ENCODE peak calls at places on chromosomes 16 and 17, in seven cellular contexts. One of them, this sample, is unnamed. For H3K36me3 and H3K27me3, the result is how much of the 10 kb centered on the place peaks cover.

GRCh38 chr17:70074991-70075390 is at the start of gene KCNJ16:
- DNase-seq in endothelial cell of umbilical vein: no peak
- DNase-seq in vagina: no peak
- DNase-seq in adrenal gland: no peak
- DNase-seq in stomach: peak
- DNase-seq in spleen: no peak
- DNase-seq in IMR-90: no peak
- DNase-seq in this sample: peak

GRCh38 chr16:66731101-66731500 is 20.3 kb downstream of the DYNC1LI2 start:
- DNase-seq in adrenal gland: no peak
- DNase-seq in stomach: no peak
- DNase-seq in spleen: no peak
- DNase-seq in IMR-90: no peak
- DNase-seq in endothelial cell of umbilical vein: no peak
- DNase-seq in vagina: no peak
- DNase-seq in this sample: no peak

GRCh38 chr17:4162775-4163498 is 19.9 kb downstream of the CYB5D2 start:
- DNase-seq in adrenal gland: no peak
- DNase-seq in spleen: no peak
- DNase-seq in endothelial cell of umbilical vein: no peak
- DNase-seq in stomach: no peak
- DNase-seq in vagina: no peak
- DNase-seq in IMR-90: peak
- DNase-seq in this sample: no peak

GRCh38 chr16:22977294-22977697 is 163.3 kb downstream of the HS3ST2 start:
- DNase-seq in vagina: no peak
- DNase-seq in adrenal gland: no peak
- DNase-seq in spleen: no peak
- DNase-seq in stomach: no peak
- DNase-seq in endothelial cell of umbilical vein: peak
- DNase-seq in IMR-90: no peak
- DNase-seq in this sample: no peak

GRCh38 chr16:65751622-65752598 is 614.6 kb upstream of the CDH5 start:
- DNase-seq in spleen: no peak
- DNase-seq in adrenal gland: peak
- DNase-seq in vagina: no peak
- DNase-seq in endothelial cell of umbilical vein: no peak
- DNase-seq in stomach: no peak
- DNase-seq in IMR-90: no peak
- DNase-seq in this sample: no peak

GRCh38 chr16:80703391-80704071 is 100.9 kb downstream of the CDYL2 start:
- DNase-seq in vagina: peak
- DNase-seq in stomach: no peak
- DNase-seq in adrenal gland: no peak
- DNase-seq in IMR-90: no peak
- DNase-seq in spleen: no peak
- DNase-seq in endothelial cell of umbilical vein: no peak
- DNase-seq in this sample: no peak

GRCh38 chr16:57966133-57966805 is 4.7 kb downstream of the CNGB1 start:
- DNase-seq in vagina: no peak
- DNase-seq in IMR-90: no peak
- DNase-seq in stomach: no peak
- DNase-seq in spleen: no peak
- DNase-seq in endothelial cell of umbilical vein: no peak
- DNase-seq in adrenal gland: no peak
- DNase-seq in this sample: no peak

GRCh38 chr16:87835882-87836331 is 33.4 kb downstream of the SLC7A5 start:
- DNase-seq in vagina: no peak
- DNase-seq in IMR-90: no peak
- DNase-seq in adrenal gland: no peak
- DNase-seq in endothelial cell of umbilical vein: no peak
- DNase-seq in spleen: no peak
- DNase-seq in stomach: no peak
- DNase-seq in this sample: no peak

GRCh38 chr16:14003119-14003570 is 68.0 kb upstream of the MRTFB start:
- DNase-seq in vagina: no peak
- DNase-seq in adrenal gland: peak
- DNase-seq in endothelial cell of umbilical vein: peak
- DNase-seq in stomach: no peak
- DNase-seq in spleen: peak
- DNase-seq in IMR-90: peak
- DNase-seq in this sample: peak

GRCh38 chr17:82838386-82839063 is 1.3 kb downstream of the ZNF750 start:
- DNase-seq in IMR-90: peak
- DNase-seq in stomach: no peak
- DNase-seq in vagina: no peak
- DNase-seq in adrenal gland: peak
- DNase-seq in spleen: peak
- DNase-seq in endothelial cell of umbilical vein: no peak
- DNase-seq in this sample: peak

GRCh38 chr17:69246726-69247375 is 18.2 kb upstream of the ABCA10 start:
- DNase-seq in endothelial cell of umbilical vein: peak
- DNase-seq in adrenal gland: no peak
- DNase-seq in vagina: no peak
- DNase-seq in spleen: no peak
- DNase-seq in stomach: no peak
- DNase-seq in IMR-90: peak
- DNase-seq in this sample: no peak

GRCh38 chr16:11005611-11005975 is 61.2 kb downstream of the CLEC16A start:
- DNase-seq in spleen: no peak
- DNase-seq in adrenal gland: no peak
- DNase-seq in vagina: no peak
- DNase-seq in endothelial cell of umbilical vein: no peak
- DNase-seq in stomach: no peak
- DNase-seq in IMR-90: peak
- DNase-seq in this sample: no peak

GRCh38 chr16:68147438-68147837 is 62.3 kb downstream of the NFATC3 start:
- DNase-seq in stomach: no peak
- DNase-seq in IMR-90: no peak
- DNase-seq in adrenal gland: no peak
- DNase-seq in endothelial cell of umbilical vein: no peak
- DNase-seq in spleen: no peak
- DNase-seq in vagina: no peak
- DNase-seq in this sample: no peak

GRCh38 chr17:55348749-55349354 is 72.8 kb downstream of the MMD start:
- DNase-seq in vagina: no peak
- DNase-seq in endothelial cell of umbilical vein: peak
- DNase-seq in spleen: no peak
- DNase-seq in stomach: peak
- DNase-seq in IMR-90: peak
- DNase-seq in adrenal gland: peak
- DNase-seq in this sample: peak

GRCh38 chr16:82748026-82748425 is 121.3 kb downstream of the CDH13 start:
- DNase-seq in adrenal gland: peak
- DNase-seq in IMR-90: peak
- DNase-seq in stomach: no peak
- DNase-seq in endothelial cell of umbilical vein: peak
- DNase-seq in vagina: no peak
- DNase-seq in spleen: no peak
- DNase-seq in this sample: peak

GRCh38 chr17:17819561-17819995 is 17.2 kb downstream of the SREBF1 start:
- DNase-seq in stomach: peak
- DNase-seq in vagina: no peak
- DNase-seq in endothelial cell of umbilical vein: peak
- DNase-seq in spleen: peak
- DNase-seq in IMR-90: peak
- DNase-seq in adrenal gland: peak
- DNase-seq in this sample: peak

GRCh38 chr16:31873556-31874353 is at the start of gene ZNF267:
- DNase-seq in adrenal gland: peak
- DNase-seq in vagina: no peak
- DNase-seq in IMR-90: peak
- DNase-seq in spleen: peak
- DNase-seq in stomach: peak
- DNase-seq in endothelial cell of umbilical vein: peak
- DNase-seq in this sample: peak

GRCh38 chr16:79599256-79599836 is 1.2 kb downstream of the MAF start:
- DNase-seq in adrenal gland: peak
- DNase-seq in vagina: no peak
- DNase-seq in stomach: no peak
- DNase-seq in IMR-90: no peak
- DNase-seq in spleen: peak
- DNase-seq in endothelial cell of umbilical vein: peak
- DNase-seq in this sample: peak

GRCh38 chr16:8087597-8088279 is 502.6 kb downstream of the TMEM114 start:
- DNase-seq in adrenal gland: no peak
- DNase-seq in endothelial cell of umbilical vein: no peak
- DNase-seq in stomach: no peak
- DNase-seq in vagina: no peak
- DNase-seq in spleen: no peak
- DNase-seq in IMR-90: no peak
- DNase-seq in this sample: no peak

GRCh38 chr17:14803781-14804180 is 461.3 kb downstream of the PMP22 start:
- DNase-seq in vagina: no peak
- DNase-seq in stomach: no peak
- DNase-seq in spleen: no peak
- DNase-seq in IMR-90: no peak
- DNase-seq in endothelial cell of umbilical vein: no peak
- DNase-seq in adrenal gland: no peak
- DNase-seq in this sample: no peak

GRCh38 chr17:48385303-48385702 is 44.7 kb downstream of the SKAP1 start:
- DNase-seq in endothelial cell of umbilical vein: no peak
- DNase-seq in vagina: no peak
- DNase-seq in IMR-90: no peak
- DNase-seq in spleen: no peak
- DNase-seq in stomach: no peak
- DNase-seq in adrenal gland: no peak
- DNase-seq in this sample: no peak

GRCh38 chr16:673399-673991 is 2.0 kb upstream of the RHBDL1 start:
- DNase-seq in adrenal gland: no peak
- DNase-seq in endothelial cell of umbilical vein: no peak
- DNase-seq in stomach: no peak
- DNase-seq in IMR-90: no peak
- DNase-seq in vagina: no peak
- DNase-seq in spleen: no peak
- DNase-seq in this sample: no peak

GRCh38 chr16:50519602-50520001 is 28.6 kb upstream of the NKD1 start:
- DNase-seq in spleen: no peak
- DNase-seq in IMR-90: no peak
- DNase-seq in adrenal gland: no peak
- DNase-seq in vagina: no peak
- DNase-seq in endothelial cell of umbilical vein: no peak
- DNase-seq in stomach: no peak
- DNase-seq in this sample: no peak

GRCh38 chr17:77491921-77492445 is 351.2 kb downstream of the SEC14L1 start:
- DNase-seq in endothelial cell of umbilical vein: no peak
- DNase-seq in stomach: no peak
- DNase-seq in spleen: peak
- DNase-seq in IMR-90: no peak
- DNase-seq in vagina: no peak
- DNase-seq in adrenal gland: no peak
- DNase-seq in this sample: no peak

GRCh38 chr16:11145173-11145820 is 110.7 kb downstream of the SOCS1 start:
- DNase-seq in IMR-90: peak
- DNase-seq in stomach: no peak
- DNase-seq in adrenal gland: no peak
- DNase-seq in vagina: no peak
- DNase-seq in spleen: no peak
- DNase-seq in endothelial cell of umbilical vein: no peak
- DNase-seq in this sample: no peak

DNA sequence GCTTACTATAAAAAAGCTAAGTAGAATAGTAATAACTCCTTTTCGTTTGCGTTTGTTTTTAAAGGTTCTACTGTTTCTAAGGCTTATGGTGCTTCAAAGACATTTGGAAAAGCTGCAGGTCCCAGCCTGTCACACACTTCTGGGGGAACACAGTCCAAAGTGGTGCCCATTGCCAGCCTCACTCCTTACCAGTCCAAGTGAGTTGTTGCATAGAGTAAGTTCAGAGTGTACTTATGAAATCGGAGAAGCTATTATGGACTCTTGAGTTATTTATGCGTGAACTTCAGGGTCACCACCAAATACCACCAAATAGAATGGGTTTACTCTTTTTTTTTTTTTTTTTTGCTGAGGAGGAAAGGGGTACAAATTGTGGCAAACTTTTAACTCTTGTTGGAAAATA is 45.8 kb downstream of the RPA1 start:
- DNase-seq in vagina: no peak
- DNase-seq in adrenal gland: no peak
- DNase-seq in endothelial cell of umbilical vein: no peak
- DNase-seq in IMR-90: no peak
- DNase-seq in stomach: no peak
- DNase-seq in spleen: no peak
- DNase-seq in this sample: no peak
- H3K36me3 ChIP-seq in vagina: under half
- H3K36me3 ChIP-seq in adrenal gland: under half
- H3K36me3 ChIP-seq in endothelial cell of umbilical vein: under half
- H3K36me3 ChIP-seq in IMR-90: under half
- H3K36me3 ChIP-seq in stomach: half or more
- H3K36me3 ChIP-seq in spleen: half or more
- H3K36me3 ChIP-seq in this sample: under half

GRCh38 chr16:85162478-85163277 is 50.4 kb upstream of the CIBAR2 start:
- DNase-seq in endothelial cell of umbilical vein: peak
- DNase-seq in IMR-90: peak
- DNase-seq in stomach: no peak
- DNase-seq in adrenal gland: peak
- DNase-seq in spleen: no peak
- DNase-seq in vagina: no peak
- DNase-seq in this sample: no peak
- H3K27me3 ChIP-seq in endothelial cell of umbilical vein: under half
- H3K27me3 ChIP-seq in IMR-90: under half
- H3K27me3 ChIP-seq in stomach: under half
- H3K27me3 ChIP-seq in adrenal gland: under half
- H3K27me3 ChIP-seq in spleen: under half
- H3K27me3 ChIP-seq in vagina: under half
- H3K27me3 ChIP-seq in this sample: under half

DNA sequence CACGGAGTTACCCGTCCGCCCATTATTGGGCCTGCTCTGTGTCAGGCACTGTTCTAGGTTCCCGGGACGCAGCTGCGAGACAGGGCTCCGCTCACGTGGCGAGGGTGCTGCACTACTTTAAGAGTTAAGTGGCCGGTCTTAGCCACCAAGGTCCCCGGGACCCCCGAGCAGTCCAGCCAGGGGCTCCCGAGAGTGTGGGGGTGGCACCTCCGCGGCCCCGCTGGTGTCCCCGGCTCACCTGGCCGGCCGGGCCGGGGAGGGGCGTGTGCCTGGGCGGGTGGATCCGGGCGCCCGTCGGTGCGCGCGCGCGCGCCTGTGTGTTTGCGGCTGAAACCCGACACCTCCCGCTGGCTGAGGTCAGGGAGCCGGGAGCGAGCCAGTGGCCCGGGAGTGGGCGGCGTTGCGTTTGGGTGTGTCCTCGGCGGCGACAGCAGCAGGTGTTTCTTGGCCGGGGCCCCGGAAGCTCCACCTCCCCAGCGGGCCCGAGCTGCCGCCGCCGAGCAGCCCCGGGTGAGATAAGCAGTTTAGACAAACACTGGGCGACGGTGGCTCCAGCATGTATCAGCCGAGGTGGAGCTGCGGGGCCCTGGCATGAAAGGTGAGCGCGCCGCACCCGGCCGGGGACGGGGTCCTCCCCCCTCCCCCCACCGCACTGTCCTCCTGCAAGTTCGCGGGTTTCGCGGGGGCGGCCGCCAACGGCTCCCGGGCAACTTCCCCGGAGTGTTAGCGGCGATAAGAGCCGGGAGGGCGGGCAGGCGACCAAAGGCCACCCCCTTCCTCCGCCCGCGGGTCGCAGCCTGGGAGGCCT is at the start of gene GSE1:
- DNase-seq in IMR-90: peak
- DNase-seq in vagina: no peak
- DNase-seq in stomach: peak
- DNase-seq in spleen: peak
- DNase-seq in endothelial cell of umbilical vein: peak
- DNase-seq in adrenal gland: peak
- DNase-seq in this sample: peak
- TF ChIP-seq POLR2A in IMR-90: no peak
- TF ChIP-seq POLR2A in vagina: no peak
- TF ChIP-seq POLR2A in stomach: peak
- TF ChIP-seq POLR2A in spleen: no peak
- TF ChIP-seq POLR2A in endothelial cell of umbilical vein: no peak
- TF ChIP-seq POLR2A in adrenal gland: peak
- TF ChIP-seq POLR2A in this sample: peak

GRCh38 chr17:38738007-38738662 is 8.0 kb downstream of the CISD3 start:
- DNase-seq in vagina: no peak
- DNase-seq in IMR-90: no peak
- DNase-seq in adrenal gland: no peak
- DNase-seq in endothelial cell of umbilical vein: no peak
- DNase-seq in stomach: no peak
- DNase-seq in spleen: no peak
- DNase-seq in this sample: no peak
- H3K36me3 ChIP-seq in vagina: under half
- H3K36me3 ChIP-seq in IMR-90: half or more
- H3K36me3 ChIP-seq in adrenal gland: half or more
- H3K36me3 ChIP-seq in endothelial cell of umbilical vein: under half
- H3K36me3 ChIP-seq in stomach: under half
- H3K36me3 ChIP-seq in spleen: under half
- H3K36me3 ChIP-seq in this sample: under half